ENCODE peak calls at places on chromosomes 3 and 15, in seven cellular contexts. One of them, this sample, is unnamed.

GRCh38 chr3:193822492-193823220 is 229.6 kb downstream of the OPA1 start:
- DNase-seq in PC-3: no peak
- DNase-seq in stomach: no peak
- DNase-seq in heart left ventricle: no peak
- DNase-seq in OCI-LY7: no peak
- DNase-seq in upper lobe of right lung: no peak
- DNase-seq in mammary epithelial cell: no peak
- DNase-seq in this sample: no peak

GRCh38 chr3:115975353-115975752 is 352.0 kb downstream of the GAP43 start:
- DNase-seq in PC-3: peak
- DNase-seq in stomach: no peak
- DNase-seq in heart left ventricle: no peak
- DNase-seq in OCI-LY7: no peak
- DNase-seq in upper lobe of right lung: no peak
- DNase-seq in mammary epithelial cell: peak
- DNase-seq in this sample: no peak

GRCh38 chr15:100780208-100780800 is 99.3 kb upstream of the ALDH1A3 start:
- DNase-seq in PC-3: no peak
- DNase-seq in stomach: no peak
- DNase-seq in heart left ventricle: peak
- DNase-seq in OCI-LY7: no peak
- DNase-seq in upper lobe of right lung: peak
- DNase-seq in mammary epithelial cell: no peak
- DNase-seq in this sample: peak

GRCh38 chr15:100733786-100734185 is 131.4 kb downstream of the ASB7 start:
- DNase-seq in PC-3: peak
- DNase-seq in stomach: no peak
- DNase-seq in heart left ventricle: no peak
- DNase-seq in OCI-LY7: no peak
- DNase-seq in upper lobe of right lung: no peak
- DNase-seq in mammary epithelial cell: peak
- DNase-seq in this sample: no peak

GRCh38 chr3:72177075-72178050 is 392.4 kb upstream of the PROK2 start:
- DNase-seq in PC-3: no peak
- DNase-seq in stomach: peak
- DNase-seq in heart left ventricle: peak
- DNase-seq in OCI-LY7: peak
- DNase-seq in upper lobe of right lung: peak
- DNase-seq in mammary epithelial cell: peak
- DNase-seq in this sample: no peak

GRCh38 chr15:63539517-63539916 is 35.1 kb downstream of the USP3 start:
- DNase-seq in PC-3: no peak
- DNase-seq in stomach: peak
- DNase-seq in heart left ventricle: peak
- DNase-seq in OCI-LY7: no peak
- DNase-seq in upper lobe of right lung: no peak
- DNase-seq in mammary epithelial cell: no peak
- DNase-seq in this sample: no peak

GRCh38 chr3:33937628-33938027 is 139.2 kb downstream of the PDCD6IP start:
- DNase-seq in PC-3: no peak
- DNase-seq in stomach: no peak
- DNase-seq in heart left ventricle: no peak
- DNase-seq in OCI-LY7: no peak
- DNase-seq in upper lobe of right lung: no peak
- DNase-seq in mammary epithelial cell: no peak
- DNase-seq in this sample: no peak

GRCh38 chr3:64983583-64984359 is 296.0 kb upstream of the ADAMTS9 start:
- DNase-seq in PC-3: no peak
- DNase-seq in stomach: no peak
- DNase-seq in heart left ventricle: peak
- DNase-seq in OCI-LY7: no peak
- DNase-seq in upper lobe of right lung: no peak
- DNase-seq in mammary epithelial cell: no peak
- DNase-seq in this sample: no peak

GRCh38 chr3:189712906-189713483 is 81.8 kb downstream of the TP63 start:
- DNase-seq in PC-3: peak
- DNase-seq in stomach: no peak
- DNase-seq in heart left ventricle: no peak
- DNase-seq in OCI-LY7: no peak
- DNase-seq in upper lobe of right lung: no peak
- DNase-seq in mammary epithelial cell: no peak
- DNase-seq in this sample: no peak

GRCh38 chr3:160200328-160200727 is 24.9 kb upstream of the C3orf80 start:
- DNase-seq in PC-3: no peak
- DNase-seq in stomach: no peak
- DNase-seq in heart left ventricle: no peak
- DNase-seq in OCI-LY7: no peak
- DNase-seq in upper lobe of right lung: no peak
- DNase-seq in mammary epithelial cell: peak
- DNase-seq in this sample: no peak

GRCh38 chr15:53658827-53659226 is 100.6 kb downstream of the WDR72 start:
- DNase-seq in PC-3: peak
- DNase-seq in stomach: no peak
- DNase-seq in heart left ventricle: no peak
- DNase-seq in OCI-LY7: no peak
- DNase-seq in upper lobe of right lung: no peak
- DNase-seq in mammary epithelial cell: no peak
- DNase-seq in this sample: no peak

GRCh38 chr15:31551323-31551722 is 224.7 kb downstream of the KLF13 start:
- DNase-seq in PC-3: no peak
- DNase-seq in stomach: no peak
- DNase-seq in heart left ventricle: no peak
- DNase-seq in OCI-LY7: no peak
- DNase-seq in upper lobe of right lung: no peak
- DNase-seq in mammary epithelial cell: peak
- DNase-seq in this sample: no peak

GRCh38 chr3:89098964-89099585 is 8.3 kb upstream of the EPHA3 start:
- DNase-seq in PC-3: peak
- DNase-seq in stomach: peak
- DNase-seq in heart left ventricle: no peak
- DNase-seq in OCI-LY7: peak
- DNase-seq in upper lobe of right lung: no peak
- DNase-seq in mammary epithelial cell: peak
- DNase-seq in this sample: no peak

GRCh38 chr3:76078101-76078500 is 292.8 kb upstream of the ZNF717 start:
- DNase-seq in PC-3: no peak
- DNase-seq in stomach: no peak
- DNase-seq in heart left ventricle: no peak
- DNase-seq in OCI-LY7: no peak
- DNase-seq in upper lobe of right lung: no peak
- DNase-seq in mammary epithelial cell: no peak
- DNase-seq in this sample: no peak

GRCh38 chr3:28649266-28649665 is 300.6 kb upstream of the AZI2 start:
- DNase-seq in PC-3: no peak
- DNase-seq in stomach: no peak
- DNase-seq in heart left ventricle: no peak
- DNase-seq in OCI-LY7: no peak
- DNase-seq in upper lobe of right lung: no peak
- DNase-seq in mammary epithelial cell: no peak
- DNase-seq in this sample: no peak

GRCh38 chr3:28645149-28645548 is 296.5 kb upstream of the AZI2 start:
- DNase-seq in PC-3: no peak
- DNase-seq in stomach: no peak
- DNase-seq in heart left ventricle: no peak
- DNase-seq in OCI-LY7: no peak
- DNase-seq in upper lobe of right lung: no peak
- DNase-seq in mammary epithelial cell: no peak
- DNase-seq in this sample: no peak

GRCh38 chr3:28651159-28651558 is 302.5 kb upstream of the AZI2 start:
- DNase-seq in PC-3: no peak
- DNase-seq in stomach: no peak
- DNase-seq in heart left ventricle: no peak
- DNase-seq in OCI-LY7: no peak
- DNase-seq in upper lobe of right lung: no peak
- DNase-seq in mammary epithelial cell: no peak
- DNase-seq in this sample: no peak

GRCh38 chr3:28646435-28646834 is 297.8 kb upstream of the AZI2 start:
- DNase-seq in PC-3: no peak
- DNase-seq in stomach: no peak
- DNase-seq in heart left ventricle: no peak
- DNase-seq in OCI-LY7: no peak
- DNase-seq in upper lobe of right lung: no peak
- DNase-seq in mammary epithelial cell: no peak
- DNase-seq in this sample: no peak
- TF ChIP-seq CTCF in PC-3: no peak
- TF ChIP-seq CTCF in stomach: no peak
- TF ChIP-seq CTCF in heart left ventricle: no peak
- TF ChIP-seq CTCF in OCI-LY7: no peak
- TF ChIP-seq CTCF in upper lobe of right lung: no peak
- TF ChIP-seq CTCF in mammary epithelial cell: no peak
- TF ChIP-seq CTCF in this sample: no peak

DNA sequence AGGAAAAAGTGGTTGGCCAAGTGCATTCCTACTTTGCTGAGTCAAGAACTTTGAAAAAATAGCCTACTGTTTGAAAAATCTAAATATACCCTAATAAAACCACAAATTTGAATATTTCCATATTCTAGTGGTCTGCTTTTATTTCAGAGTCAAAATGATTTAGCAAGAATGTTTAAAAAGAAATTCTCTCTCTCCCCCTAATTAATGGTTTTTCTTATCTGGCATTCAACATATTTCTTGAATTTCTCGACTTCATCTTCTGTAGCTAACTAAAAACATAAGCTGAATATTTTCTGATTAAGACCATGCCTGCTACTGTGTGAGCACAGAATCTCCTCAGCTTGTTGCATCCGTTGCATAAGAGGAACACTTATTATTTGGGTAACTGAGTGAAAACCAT is 563.5 kb upstream of the TBL1XR1 start:
- DNase-seq in PC-3: no peak
- DNase-seq in stomach: no peak
- DNase-seq in heart left ventricle: no peak
- DNase-seq in OCI-LY7: no peak
- DNase-seq in upper lobe of right lung: no peak
- DNase-seq in mammary epithelial cell: no peak
- DNase-seq in this sample: no peak
- H3K27ac ChIP-seq in PC-3: no peak
- H3K27ac ChIP-seq in stomach: no peak
- H3K27ac ChIP-seq in heart left ventricle: no peak
- H3K27ac ChIP-seq in OCI-LY7: no peak
- H3K27ac ChIP-seq in upper lobe of right lung: no peak
- H3K27ac ChIP-seq in mammary epithelial cell: no peak
- H3K27ac ChIP-seq in this sample: no peak

DNA sequence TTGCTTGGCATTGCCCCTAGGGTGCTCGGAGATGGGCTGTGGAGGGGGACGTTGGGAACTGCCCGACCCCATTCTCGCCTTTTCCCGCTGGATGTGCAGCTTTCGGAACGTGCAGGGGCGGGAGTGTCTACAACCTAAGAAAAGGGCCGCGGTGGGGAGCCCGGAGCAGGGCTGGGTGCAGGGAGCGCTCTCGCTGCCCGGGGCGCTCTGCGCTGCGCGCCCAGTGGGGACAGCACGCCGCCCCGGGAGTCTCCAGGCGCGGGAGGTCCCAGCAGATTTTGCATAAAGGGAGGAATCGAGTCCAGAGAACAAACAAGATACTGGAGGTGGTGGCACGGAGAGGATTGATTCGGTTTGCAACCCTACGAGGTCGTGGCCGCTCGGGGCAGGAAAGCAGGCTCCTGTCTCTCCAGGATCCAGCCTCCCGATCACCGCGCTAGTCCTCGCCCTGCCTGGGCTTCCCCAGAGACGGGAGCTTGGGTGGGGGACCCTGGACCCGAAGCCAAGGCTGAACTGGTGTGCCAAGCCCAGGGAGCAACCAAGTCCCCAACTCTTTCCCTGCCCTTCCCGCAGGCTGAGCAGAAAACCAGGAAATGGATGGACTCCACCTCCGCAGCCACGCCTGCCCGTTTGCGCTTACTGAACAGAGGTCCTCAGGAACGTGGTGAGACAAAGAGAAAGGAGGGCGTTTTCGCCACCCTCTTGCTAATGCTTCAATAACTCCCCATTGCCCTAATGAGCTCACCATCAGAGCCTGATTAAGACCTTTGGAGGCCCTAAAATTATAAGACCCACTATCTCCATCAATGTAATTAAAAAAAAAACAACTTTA is 59.7 kb downstream of the NOX5 start:
- DNase-seq in PC-3: peak
- DNase-seq in stomach: peak
- DNase-seq in heart left ventricle: peak
- DNase-seq in OCI-LY7: no peak
- DNase-seq in upper lobe of right lung: peak
- DNase-seq in mammary epithelial cell: peak
- DNase-seq in this sample: no peak
- TF ChIP-seq CTCF in PC-3: no peak
- TF ChIP-seq CTCF in stomach: no peak
- TF ChIP-seq CTCF in heart left ventricle: no peak
- TF ChIP-seq CTCF in OCI-LY7: no peak
- TF ChIP-seq CTCF in upper lobe of right lung: peak
- TF ChIP-seq CTCF in mammary epithelial cell: no peak
- TF ChIP-seq CTCF in this sample: no peak

GRCh38 chr15:77017761-77018720 is 23.1 kb downstream of the PSTPIP1 start:
- DNase-seq in PC-3: no peak
- DNase-seq in stomach: no peak
- DNase-seq in heart left ventricle: no peak
- DNase-seq in OCI-LY7: no peak
- DNase-seq in upper lobe of right lung: no peak
- DNase-seq in mammary epithelial cell: no peak
- DNase-seq in this sample: no peak

GRCh38 chr15:77020348-77021087 is 25.6 kb downstream of the PSTPIP1 start:
- DNase-seq in PC-3: no peak
- DNase-seq in stomach: no peak
- DNase-seq in heart left ventricle: no peak
- DNase-seq in OCI-LY7: no peak
- DNase-seq in upper lobe of right lung: no peak
- DNase-seq in mammary epithelial cell: no peak
- DNase-seq in this sample: no peak

GRCh38 chr15:77017091-77017660 is 22.2 kb downstream of the PSTPIP1 start:
- DNase-seq in PC-3: no peak
- DNase-seq in stomach: no peak
- DNase-seq in heart left ventricle: no peak
- DNase-seq in OCI-LY7: no peak
- DNase-seq in upper lobe of right lung: no peak
- DNase-seq in mammary epithelial cell: no peak
- DNase-seq in this sample: no peak

GRCh38 chr15:77019476-77020331 is 24.8 kb downstream of the PSTPIP1 start:
- DNase-seq in PC-3: no peak
- DNase-seq in stomach: no peak
- DNase-seq in heart left ventricle: no peak
- DNase-seq in OCI-LY7: no peak
- DNase-seq in upper lobe of right lung: peak
- DNase-seq in mammary epithelial cell: peak
- DNase-seq in this sample: no peak

DNA sequence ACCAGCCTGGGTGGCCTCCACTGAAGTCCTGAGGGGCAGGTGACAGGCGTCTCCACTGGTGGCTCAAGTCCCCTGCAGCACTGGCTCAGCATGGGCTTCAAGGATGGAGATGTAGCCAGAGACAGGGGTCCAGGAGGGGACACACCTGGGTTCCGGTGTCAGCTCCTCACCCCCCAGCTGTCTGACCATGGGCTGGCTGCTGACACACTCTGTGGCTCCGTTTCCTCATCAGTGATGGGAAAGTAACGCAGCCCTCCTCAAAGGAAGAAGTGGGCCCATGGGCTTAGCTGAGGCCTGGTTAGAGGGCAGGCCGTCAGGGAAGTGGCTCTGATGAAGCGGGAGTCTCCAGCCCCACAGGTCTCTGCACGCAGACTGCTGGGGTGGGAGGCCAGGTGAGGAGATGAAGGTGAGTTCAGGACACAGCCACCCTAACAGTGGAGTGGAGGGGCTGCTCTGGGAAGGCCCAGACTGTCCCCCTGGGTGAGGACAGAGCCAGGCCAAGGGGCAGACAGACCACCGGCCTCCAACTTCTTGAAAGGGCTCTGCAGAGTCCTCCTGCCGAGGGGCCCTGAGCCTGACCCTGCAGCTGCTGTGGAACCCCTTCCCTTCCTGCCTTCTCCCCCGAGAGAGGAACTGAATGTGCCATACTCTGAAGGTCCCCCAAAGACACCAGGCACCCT is 24.0 kb downstream of the PSTPIP1 start:
- DNase-seq in PC-3: no peak
- DNase-seq in stomach: no peak
- DNase-seq in heart left ventricle: no peak
- DNase-seq in OCI-LY7: no peak
- DNase-seq in upper lobe of right lung: no peak
- DNase-seq in mammary epithelial cell: no peak
- DNase-seq in this sample: no peak
- H3K27ac ChIP-seq in PC-3: no peak
- H3K27ac ChIP-seq in stomach: no peak
- H3K27ac ChIP-seq in heart left ventricle: no peak
- H3K27ac ChIP-seq in OCI-LY7: no peak
- H3K27ac ChIP-seq in upper lobe of right lung: no peak
- H3K27ac ChIP-seq in mammary epithelial cell: no peak
- H3K27ac ChIP-seq in this sample: no peak